ENCODE peak calls at places on chromosomes 2 and 18, in six cellular contexts. Z, P, G, D, K and Y are unnamed samples.

GRCh38 chr2:31230751-31231150 is 3.2 kb upstream of the EHD3 start:
- DNase-seq in K (no peak), Z (no peak), D (no peak), P (no peak), G (no peak), Y (no peak)

GRCh38 chr2:209763106-209763505 is 8.5 kb upstream of the UNC80 start:
- DNase-seq in P (no peak), D (no peak), G (no peak), K (no peak), Z (no peak), Y (no peak)

GRCh38 chr2:157898591-157898996 is 22.5 kb upstream of the ACVR1 start:
- DNase-seq in P (no peak), G (peak; percentile 34), D (peak; percentile 27), K (peak; percentile 89), Z (peak; percentile 88), Y (peak; percentile 52)

GRCh38 chr2:14907014-14907612 is 274.6 kb downstream of the LRATD1 start:
- DNase-seq in K (no peak), Z (no peak), P (no peak), D (peak; percentile 6), G (no peak), Y (no peak)

GRCh38 chr2:174632847-174633620 is 35.4 kb upstream of the WIPF1 start:
- DNase-seq in K (no peak), P (no peak), G (no peak), D (no peak), Z (peak; percentile 63), Y (no peak)

GRCh38 chr2:3594493-3595281 is at the start of gene COLEC11:
- DNase-seq in D (no peak), P (peak; percentile 58), Z (no peak), K (peak; percentile 60), G (no peak), Y (peak; percentile 37)

GRCh38 chr18:50507120-50507590 is 52.7 kb upstream of the MAPK4 start:
- DNase-seq in Z (peak; percentile 14), G (no peak), K (peak; percentile 14), P (peak; percentile 81), D (peak; percentile 63), Y (peak; percentile 16)

GRCh38 chr2:201644001-201644400 is 698 bp upstream of the TMEM237 start:
- DNase-seq in K (no peak), Z (peak; percentile 71), P (no peak), G (no peak), D (no peak), Y (peak; percentile 65)

GRCh38 chr18:650428-650858 is 7.0 kb upstream of the TYMS start:
- DNase-seq in P (no peak), K (no peak), Z (no peak), G (no peak), D (no peak), Y (no peak)

GRCh38 chr18:57416542-57416941 is 18.6 kb upstream of the ONECUT2 start:
- DNase-seq in D (no peak), P (no peak), K (no peak), Z (no peak), G (no peak), Y (no peak)

GRCh38 chr2:89821455-89821945 is 1130.0 kb downstream of the RPIA start:
- DNase-seq in D (no peak), Z (no peak), G (no peak), K (no peak), P (no peak), Y (no peak)

GRCh38 chr2:238644095-238645081 is 203.5 kb upstream of the TWIST2 start:
- DNase-seq in K (peak; percentile 63), D (peak; percentile 16), P (no peak), G (peak; percentile 26), Z (peak; percentile 97), Y (peak; percentile 67)

GRCh38 chr2:134075204-134075603 is 178.7 kb upstream of the MGAT5 start:
- DNase-seq in K (no peak), G (no peak), D (no peak), Z (no peak), P (no peak), Y (no peak)

GRCh38 chr2:17800219-17800618 is 16.0 kb upstream of the MSGN1 start:
- DNase-seq in D (no peak), P (no peak), K (no peak), Z (no peak), G (no peak), Y (no peak)

GRCh38 chr2:230441188-230441897 is 25.3 kb downstream of the SP100 start:
- DNase-seq in P (no peak), K (peak; percentile 22), G (peak; percentile 36), Z (peak; percentile 79), D (no peak), Y (no peak)

GRCh38 chr18:55475916-55476315 is 112.1 kb downstream of the TCF4 start:
- DNase-seq in K (no peak), D (no peak), P (no peak), G (no peak), Z (no peak), Y (no peak)

GRCh38 chr18:58618822-58619553 is 9.9 kb downstream of the ALPK2 start:
- DNase-seq in K (no peak), P (no peak), D (no peak), G (no peak), Z (peak; percentile 30), Y (no peak)

GRCh38 chr18:22547807-22548561 is 130.3 kb upstream of the CTAGE1 start:
- DNase-seq in Z (no peak), P (no peak), G (no peak), K (no peak), D (no peak), Y (peak; percentile 47)

GRCh38 chr2:180980943-180981898 is 816 bp downstream of the UBE2E3 start:
- DNase-seq in P (peak; percentile 53), D (peak; percentile 11), K (peak; percentile 26), G (no peak), Z (peak; percentile 48), Y (no peak)

GRCh38 chr2:46451131-46451711 is 28.1 kb upstream of the TMEM247 start:
- DNase-seq in Z (peak; percentile 73), P (no peak), D (no peak), K (peak; percentile 20), G (no peak), Y (no peak)
- TF ChIP-seq CTCF in Z (no peak), P (no peak), D (no peak), K (no peak), G (no peak), Y (no peak)

GRCh38 chr2:65277118-65277517 is 49.5 kb downstream of the ACTR2 start:
- DNase-seq in P (no peak), D (no peak), K (no peak), Z (no peak), G (no peak), Y (no peak)

GRCh38 chr2:65278450-65279030 is 50.9 kb downstream of the ACTR2 start:
- DNase-seq in G (no peak), K (peak; percentile 54), P (peak; percentile 34), D (no peak), Z (peak; percentile 28), Y (no peak)

GRCh38 chr2:65279756-65280155 is 52.1 kb downstream of the ACTR2 start:
- DNase-seq in D (no peak), P (no peak), Z (no peak), K (no peak), G (no peak), Y (no peak)

GRCh38 chr2:65276604-65277003 is 49.0 kb downstream of the ACTR2 start:
- DNase-seq in D (no peak), K (no peak), P (no peak), Z (no peak), G (no peak), Y (no peak)

GRCh38 chr2:65277791-65278449 is 50.3 kb downstream of the ACTR2 start:
- DNase-seq in D (no peak), Z (no peak), G (no peak), P (peak; percentile 94), K (no peak), Y (no peak)
- TF ChIP-seq CTCF in D (no peak), Z (peak; percentile 17), G (no peak), P (no peak), K (peak; percentile 18), Y (no peak)

DNA sequence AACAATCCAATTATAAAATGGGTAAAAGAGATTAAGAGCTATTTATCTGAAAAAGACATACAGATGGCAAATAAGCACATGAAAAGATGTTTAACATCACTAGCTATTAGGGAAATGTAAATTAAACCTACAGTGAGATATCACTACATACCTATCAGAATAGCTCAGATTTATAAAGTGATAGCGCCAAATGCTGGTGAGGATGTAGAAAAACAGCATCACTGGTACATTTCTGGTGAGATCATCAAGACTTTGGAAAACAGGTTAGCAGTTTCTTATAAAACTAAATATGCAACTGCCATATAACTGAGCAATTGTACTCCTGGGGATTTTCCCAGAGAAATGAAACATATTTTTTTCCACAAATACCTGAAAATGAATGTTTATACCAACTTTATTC is 100.4 kb downstream of the ACOXL start:
- DNase-seq in K (no peak), D (no peak), Z (no peak), G (no peak), P (no peak), Y (no peak)
- TF ChIP-seq CTCF in K (no peak), D (no peak), Z (no peak), G (no peak), P (no peak), Y (no peak)

GRCh38 chr2:85132834-85133637 is at the start of gene TCF7L1:
- DNase-seq in Z (peak; percentile 84), K (peak; percentile 69), D (peak; percentile 86), G (no peak), P (peak; percentile 94), Y (peak; percentile 90)
- TF ChIP-seq CTCF in Z (peak; percentile 90), K (peak; percentile 91), D (peak; percentile 89), G (peak; percentile 98), P (peak; percentile 89), Y (peak; percentile 98)

GRCh38 chr18:11522992-11523391 is 86.4 kb upstream of the SLC35G4 start:
- DNase-seq in G (no peak), Z (no peak), D (no peak), P (no peak), K (peak; percentile 68), Y (no peak)

GRCh38 chr18:11520536-11520935 is 88.9 kb upstream of the SLC35G4 start:
- DNase-seq in K (peak; percentile 31), Z (no peak), D (no peak), P (no peak), G (no peak), Y (no peak)

GRCh38 chr18:11521853-11522252 is 87.5 kb upstream of the SLC35G4 start:
- DNase-seq in K (peak; percentile 18), Z (no peak), D (no peak), P (no peak), G (no peak), Y (no peak)

GRCh38 chr18:11516988-11517630 is 92.3 kb upstream of the SLC35G4 start:
- DNase-seq in K (no peak), D (no peak), G (no peak), Z (peak; percentile 53), P (no peak), Y (no peak)

GRCh38 chr18:11518788-11519685 is 90.4 kb upstream of the SLC35G4 start:
- DNase-seq in D (peak; percentile 74), Z (peak; percentile 37), P (peak; percentile 78), K (peak; percentile 47), G (no peak), Y (no peak)
- TF ChIP-seq CTCF in D (peak; percentile 85), Z (peak; percentile 63), P (peak; percentile 87), K (peak; percentile 91), G (peak; percentile 59), Y (no peak)